ENCODE peak calls at places on chromosomes 13 and 19, in ten cellular contexts. G, H, C, I, X, V, T, R, M and Z are unnamed samples.
A peak's percentile ranks its signal among the peaks of the same experiment; 100 is the strongest.

GRCh38 chr19:51873097-51873496 is 14.7 kb downstream of the ZNF577 start:
- DNase-seq in X (no peak), G (no peak), M (no peak), R (no peak), T (no peak), V (no peak), I (no peak), H (no peak), C (no peak), Z (no peak)

GRCh38 chr19:33064117-33064777 is 441 bp downstream of the RHPN2 start:
- DNase-seq in T (no peak), X (peak; percentile 75), G (no peak), V (no peak), H (no peak), R (no peak), I (peak; percentile 29), M (peak; percentile 72), C (no peak), Z (peak; percentile 86)

GRCh38 chr13:105773887-105774538 is 761.4 kb downstream of the EFNB2 start:
- DNase-seq in G (peak; percentile 12), V (peak; percentile 4), C (no peak), R (no peak), M (no peak), T (peak; percentile 99), H (no peak), I (peak; percentile 72), X (peak; percentile 46), Z (peak; percentile 4)

GRCh38 chr19:40162104-40162503 is 29.1 kb upstream of the MAP3K10 start:
- DNase-seq in X (no peak), T (no peak), G (no peak), C (no peak), V (no peak), H (no peak), M (no peak), R (no peak), I (no peak), Z (no peak)

GRCh38 chr19:49468746-49469447 is 5.1 kb upstream of the FLT3LG start:
- DNase-seq in H (peak; percentile 52), I (peak; percentile 77), R (peak; percentile 81), C (no peak), V (peak; percentile 72), T (peak; percentile 62), M (no peak), X (peak; percentile 75), G (peak; percentile 94), Z (peak; percentile 32)

GRCh38 chr13:81058211-81058915 is 717.4 kb upstream of the SPRY2 start:
- DNase-seq in H (no peak), T (no peak), G (no peak), X (no peak), V (no peak), M (no peak), I (peak; percentile 1), R (no peak), C (no peak), Z (no peak)

GRCh38 chr13:31477961-31478360 is 261.4 kb upstream of the RXFP2 start:
- DNase-seq in C (no peak), M (no peak), G (peak; percentile 38), R (peak; percentile 48), I (no peak), V (peak; percentile 87), T (no peak), X (no peak), H (no peak), Z (no peak)

GRCh38 chr13:40974460-40975407 is 44.4 kb downstream of the ELF1 start:
- DNase-seq in C (no peak), I (peak; percentile 37), M (no peak), G (peak; percentile 84), X (peak; percentile 58), V (peak; percentile 60), R (no peak), H (peak; percentile 88), T (no peak), Z (peak; percentile 30)

GRCh38 chr19:32570081-32570785 is 10.8 kb upstream of the PDCD5 start:
- DNase-seq in C (peak; percentile 32), V (peak; percentile 66), I (peak; percentile 68), H (peak; percentile 62), G (peak; percentile 71), M (peak; percentile 61), R (peak; percentile 30), T (peak; percentile 56), X (peak; percentile 76), Z (peak; percentile 68)

GRCh38 chr13:79455331-79455730 is 25.6 kb upstream of the NDFIP2 start:
- DNase-seq in G (no peak), T (peak; percentile 88), I (peak; percentile 42), V (peak; percentile 30), H (no peak), C (no peak), X (no peak), M (no peak), R (no peak), Z (no peak)

GRCh38 chr19:40778865-40779284 is 828 bp downstream of the RAB4B start:
- DNase-seq in I (no peak), T (peak; percentile 50), M (no peak), C (no peak), H (no peak), R (no peak), G (no peak), X (peak; percentile 57), V (peak; percentile 55), Z (no peak)

GRCh38 chr13:42808572-42808971 is 27.2 kb downstream of the FAM216B start:
- DNase-seq in I (peak; percentile 67), X (no peak), V (peak; percentile 46), M (no peak), H (no peak), T (no peak), C (no peak), R (no peak), G (no peak), Z (no peak)

GRCh38 chr13:42815686-42816085 is 34.3 kb downstream of the FAM216B start:
- DNase-seq in C (no peak), H (no peak), G (peak; percentile 49), M (no peak), X (no peak), T (no peak), V (peak; percentile 68), I (no peak), R (no peak), Z (no peak)

GRCh38 chr13:42814868-42815267 is 33.5 kb downstream of the FAM216B start:
- DNase-seq in X (no peak), T (peak; percentile 71), C (no peak), H (no peak), R (peak; percentile 82), M (no peak), I (peak; percentile 83), G (peak; percentile 77), V (peak; percentile 98), Z (no peak)

GRCh38 chr13:42816538-42816937 is 35.2 kb downstream of the FAM216B start:
- DNase-seq in G (no peak), R (no peak), H (no peak), V (no peak), T (no peak), C (no peak), M (no peak), I (no peak), X (no peak), Z (no peak)

GRCh38 chr13:42812311-42812710 is 30.9 kb downstream of the FAM216B start:
- DNase-seq in G (peak; percentile 13), I (no peak), V (peak; percentile 57), X (no peak), H (no peak), T (no peak), R (no peak), C (no peak), M (no peak), Z (no peak)
- TF ChIP-seq CTCF in G (no peak), I (no peak), V (no peak), X (no peak), H (no peak), T (no peak), R (no peak), C (no peak), M (no peak), Z (no peak)

GRCh38 chr19:14507704-14508246 is 10.4 kb downstream of the DNAJB1 start:
- DNase-seq in R (no peak), G (peak; percentile 55), H (peak; percentile 87), X (peak; percentile 64), C (no peak), M (no peak), T (peak; percentile 100), I (peak; percentile 97), V (peak; percentile 49), Z (peak; percentile 68)
- TF ChIP-seq CTCF in R (no peak), G (no peak), H (no peak), X (no peak), C (no peak), M (no peak), T (no peak), I (no peak), V (no peak), Z (no peak)

DNA sequence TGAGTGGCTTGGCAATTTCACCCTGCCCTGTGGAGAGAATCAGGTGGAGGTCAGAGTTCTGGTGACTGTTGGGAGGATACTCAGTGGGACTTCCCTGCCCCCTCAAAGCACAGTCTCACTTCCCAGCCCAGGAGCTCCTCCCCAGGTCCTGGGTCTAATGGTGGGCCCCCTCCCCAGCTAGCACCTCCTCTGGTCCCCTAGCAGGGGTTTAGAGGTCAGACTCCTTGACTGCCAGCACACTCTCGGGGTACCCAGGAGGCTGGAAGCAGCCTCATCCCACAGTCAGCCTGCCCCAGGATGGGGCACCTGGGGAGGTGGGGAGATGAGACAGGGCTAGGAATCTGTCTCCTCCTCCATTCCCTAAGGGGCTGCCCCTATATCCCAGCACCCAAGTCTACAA is 65.2 kb downstream of the COLGALT1 start:
- DNase-seq in T (no peak), C (no peak), M (no peak), V (no peak), R (no peak), I (no peak), H (no peak), X (no peak), G (no peak), Z (no peak)
- TF ChIP-seq CTCF in T (no peak), C (no peak), M (no peak), V (no peak), R (no peak), I (no peak), H (no peak), X (no peak), G (no peak), Z (no peak)

GRCh38 chr13:52001120-52001731 is 10.0 kb downstream of the ATP7B start:
- DNase-seq in T (no peak), R (peak; percentile 10), V (peak; percentile 59), I (peak; percentile 50), M (no peak), H (peak; percentile 22), C (no peak), G (peak; percentile 63), X (peak; percentile 54), Z (no peak)
- TF ChIP-seq CTCF in T (peak; percentile 80), R (peak; percentile 57), V (peak; percentile 63), I (peak; percentile 64), M (peak; percentile 61), H (peak; percentile 30), C (peak; percentile 72), G (peak; percentile 73), X (peak; percentile 55), Z (peak; percentile 39)

GRCh38 chr19:18590273-18591272 is 2.0 kb downstream of the REX1BD start:
- DNase-seq in C (peak; percentile 74), I (no peak), R (no peak), T (no peak), G (peak; percentile 66), V (peak; percentile 73), X (peak; percentile 79), M (no peak), H (no peak), Z (no peak)
- TF ChIP-seq CTCF in C (peak; percentile 58), I (no peak), R (peak; percentile 15), T (no peak), G (no peak), V (peak; percentile 30), X (peak; percentile 50), M (peak; percentile 24), H (no peak), Z (no peak)

GRCh38 chr19:13839193-13839937 is 37.6 kb upstream of the NANOS3 start:
- DNase-seq in H (peak; percentile 94), M (peak; percentile 89), R (no peak), V (peak; percentile 78), C (no peak), T (peak; percentile 79), G (peak; percentile 87), I (peak; percentile 94), X (peak; percentile 78), Z (peak; percentile 81)
- TF ChIP-seq CTCF in H (no peak), M (no peak), R (no peak), V (no peak), C (no peak), T (no peak), G (no peak), I (no peak), X (no peak), Z (no peak)